ENCODE peak calls at places on chromosomes 12 and 14, in seven cellular contexts. T, V, L, O, I, C and X are unnamed samples.

GRCh38 chr14:55130194-55130550 is 1.1 kb downstream of the LGALS3 start:
- DNase-seq in I (no peak), L (no peak), V (no peak), T (no peak), C (peak), O (no peak), X (no peak)

GRCh38 chr12:48973992-48974673 is 2.6 kb upstream of the WNT10B start:
- DNase-seq in L (no peak), V (peak), C (no peak), I (peak), O (no peak), T (peak), X (peak)

GRCh38 chr14:106790189-106791036 is 1264.0 kb downstream of the TMEM121 start:
- DNase-seq in V (no peak), L (peak), O (no peak), C (no peak), T (peak), I (peak), X (no peak)

GRCh38 chr12:25382311-25383106 is 131.8 kb upstream of the KRAS start:
- DNase-seq in T (no peak), O (no peak), V (no peak), C (no peak), L (no peak), I (no peak), X (no peak)

GRCh38 chr14:51219473-51220448 is 20.3 kb upstream of the TMX1 start:
- DNase-seq in I (no peak), T (no peak), L (no peak), C (no peak), O (no peak), V (no peak), X (no peak)

GRCh38 chr12:60225216-60226000 is 629.6 kb downstream of the SLC16A7 start:
- DNase-seq in O (no peak), L (no peak), T (no peak), V (no peak), C (no peak), I (no peak), X (no peak)

GRCh38 chr12:1706284-1707016 is 15.6 kb downstream of the ADIPOR2 start:
- DNase-seq in V (no peak), L (no peak), O (no peak), T (no peak), I (no peak), C (no peak), X (no peak)

GRCh38 chr12:7716391-7716790 is 5.2 kb downstream of the DPPA3 start:
- DNase-seq in T (no peak), L (no peak), I (no peak), O (no peak), V (no peak), C (no peak), X (no peak)

GRCh38 chr14:94681300-94682060 is 69.3 kb downstream of the SERPINA3 start:
- DNase-seq in I (no peak), O (no peak), L (peak), C (peak), T (no peak), V (peak), X (peak)

GRCh38 chr14:41144370-41144769 is 462.3 kb upstream of the LRFN5 start:
- DNase-seq in C (no peak), O (no peak), I (no peak), L (no peak), T (no peak), V (no peak), X (no peak)
- TF ChIP-seq POLR2A in C (no peak), O (no peak), I (no peak), L (no peak), T (no peak), V (no peak), X (no peak)

GRCh38 chr14:99682809-99683618 is 1.1 kb upstream of the CYP46A1 start:
- DNase-seq in O (no peak), L (peak), V (peak), C (peak), I (peak), T (peak), X (peak)
- TF ChIP-seq POLR2A in O (no peak), L (no peak), V (no peak), C (no peak), I (no peak), T (no peak), X (no peak)

GRCh38 chr14:20454359-20454644 is 310 bp downstream of the OSGEP start:
- DNase-seq in C (peak), I (peak), L (no peak), T (no peak), O (no peak), V (no peak), X (no peak)

GRCh38 chr14:20456971-20457370 is 1.9 kb downstream of the APEX1 start:
- DNase-seq in T (no peak), V (no peak), C (no peak), O (no peak), L (no peak), I (no peak), X (no peak)

GRCh38 chr14:20458031-20458789 is 3.0 kb downstream of the PIP4P1 start:
- DNase-seq in T (no peak), O (no peak), C (no peak), I (no peak), V (no peak), L (no peak), X (no peak)

GRCh38 chr14:20454645-20455354 is at the start of the genes APEX1 and OSGEP:
- DNase-seq in O (peak), V (peak), L (peak), I (peak), C (peak), T (peak), X (peak)

GRCh38 chr14:20455355-20456300 is 602 bp downstream of the APEX1 start:
- DNase-seq in L (no peak), O (no peak), C (no peak), I (no peak), V (no peak), T (peak), X (peak)
- TF ChIP-seq POLR2A in L (no peak), O (no peak), C (no peak), I (no peak), V (no peak), T (no peak), X (no peak)

GRCh38 chr14:75280448-75280830 is 1.8 kb downstream of the FOS start:
- DNase-seq in C (no peak), T (no peak), V (no peak), L (no peak), I (no peak), O (no peak), X (peak)

GRCh38 chr14:75279153-75279738 is 618 bp downstream of the FOS start:
- DNase-seq in L (peak), I (peak), V (peak), O (no peak), T (peak), C (peak), X (peak)

GRCh38 chr14:75280831-75281690 is 2.4 kb downstream of the FOS start:
- DNase-seq in O (no peak), I (no peak), T (peak), L (no peak), V (no peak), C (no peak), X (peak)

GRCh38 chr14:75278422-75279152 is at the start of gene FOS:
- DNase-seq in T (peak), O (peak), V (peak), L (peak), I (peak), C (peak), X (peak)

DNA sequence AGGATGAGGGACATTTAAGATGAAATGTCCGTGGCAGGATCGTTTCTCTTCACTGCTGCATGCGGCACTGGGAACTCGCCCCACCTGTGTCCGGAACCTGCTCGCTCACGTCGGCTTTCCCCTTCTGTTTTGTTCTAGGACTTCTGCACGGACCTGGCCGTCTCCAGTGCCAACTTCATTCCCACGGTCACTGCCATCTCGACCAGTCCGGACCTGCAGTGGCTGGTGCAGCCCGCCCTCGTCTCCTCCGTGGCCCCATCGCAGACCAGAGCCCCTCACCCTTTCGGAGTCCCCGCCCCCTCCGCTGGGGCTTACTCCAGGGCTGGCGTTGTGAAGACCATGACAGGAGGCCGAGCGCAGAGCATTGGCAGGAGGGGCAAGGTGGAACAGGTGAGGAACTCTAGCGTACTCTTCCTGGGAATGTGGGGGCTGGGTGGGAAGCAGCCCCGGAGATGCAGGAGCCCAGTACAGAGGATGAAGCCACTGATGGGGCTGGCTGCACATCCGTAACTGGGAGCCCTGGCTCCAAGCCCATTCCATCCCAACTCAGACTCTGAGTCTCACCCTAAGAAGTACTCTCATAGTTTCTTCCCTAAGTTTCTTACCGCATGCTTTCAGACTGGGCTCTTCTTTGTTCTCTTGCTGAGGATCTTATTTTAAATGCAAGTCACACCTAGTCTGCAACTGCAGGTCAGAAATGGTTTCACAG is 1.3 kb downstream of the FOS start:
- DNase-seq in C (no peak), I (no peak), O (no peak), V (no peak), T (peak), L (no peak), X (peak)
- TF ChIP-seq POLR2A in C (no peak), I (no peak), O (no peak), V (no peak), T (no peak), L (no peak), X (no peak)

GRCh38 chr12:39697108-39697507 is 77.5 kb upstream of the ABCD2 start:
- DNase-seq in I (no peak), V (no peak), O (no peak), L (no peak), C (no peak), T (no peak), X (no peak)
- TF ChIP-seq POLR2A in I (no peak), V (no peak), O (no peak), L (no peak), C (no peak), T (no peak), X (no peak)

GRCh38 chr12:101696477-101697196 is 803 bp upstream of the CHPT1 start:
- DNase-seq in I (peak), L (peak), T (peak), V (no peak), C (peak), O (no peak), X (peak)
- TF ChIP-seq POLR2A in I (no peak), L (no peak), T (no peak), V (no peak), C (no peak), O (no peak), X (no peak)

GRCh38 chr12:106956048-106956935 is 585 bp downstream of the TMEM263 start:
- DNase-seq in I (peak), V (peak), T (peak), L (peak), C (peak), O (no peak), X (peak)
- TF ChIP-seq POLR2A in I (no peak), V (no peak), T (peak), L (no peak), C (peak), O (no peak), X (peak)